ENCODE peak calls at places on chromosome 22, in four cellular contexts. T is dermis blood vessel endothelial cell, S is frontal cortex, O is activated gamma-delta T cell treated with Interleukin-2 at 50 U/mL for 16 hours. P is an unnamed sample.

GRCh38 chr22:26763633-26764295 is 106.4 kb downstream of the MIAT start:
- DNase-seq in S (no peak), T (peak), O (no peak), P (peak)

GRCh38 chr22:49632199-49633009 is 195.3 kb downstream of the BRD1 start:
- DNase-seq in S (peak), T (peak), O (no peak), P (peak)

GRCh38 chr22:39559456-39560105 is 11.0 kb upstream of the CACNA1I start:
- DNase-seq in S (no peak), O (no peak), T (peak), P (no peak)

GRCh38 chr22:26477341-26477731 is 6.2 kb downstream of the HPS4 start:
- DNase-seq in S (no peak), T (no peak), O (no peak), P (no peak)

GRCh38 chr22:49856343-49856742 is 2.7 kb downstream of the ZBED4 start:
- DNase-seq in T (no peak), S (no peak), O (no peak), P (no peak)

GRCh38 chr22:49307870-49308269 is 519.8 kb downstream of the BRD1 start:
- DNase-seq in T (no peak), S (no peak), O (no peak), P (no peak)

GRCh38 chr22:23570681-23571080 is 9.4 kb downstream of the IGLL1 start:
- DNase-seq in T (no peak), O (no peak), S (no peak), P (no peak)

GRCh38 chr22:50269573-50270301 is 443 bp downstream of the MAPK11 start:
- DNase-seq in T (peak), S (no peak), O (no peak), P (peak)

GRCh38 chr22:30290679-30291333 is 1.5 kb upstream of the CASTOR1 start:
- DNase-seq in O (no peak), S (peak), T (peak), P (peak)

GRCh38 chr22:27668828-27669797 is 132.4 kb downstream of the MN1 start:
- DNase-seq in S (no peak), T (peak), O (no peak), P (peak)

GRCh38 chr22:43777204-43777671 is 34.9 kb downstream of the EFCAB6 start:
- DNase-seq in T (peak), O (no peak), S (no peak), P (peak)

GRCh38 chr22:23518381-23519187 is 61.5 kb downstream of the IGLL1 start:
- DNase-seq in T (no peak), O (no peak), S (no peak), P (peak)

GRCh38 chr22:27512283-27512761 is 289.2 kb downstream of the MN1 start:
- DNase-seq in T (peak), O (no peak), S (no peak), P (peak)

GRCh38 chr22:49192857-49193250 is 634.8 kb downstream of the BRD1 start:
- DNase-seq in S (no peak), T (no peak), O (no peak), P (peak)

GRCh38 chr22:33051960-33052839 is 6.0 kb downstream of the SYN3 start:
- DNase-seq in S (no peak), T (no peak), O (no peak), P (no peak)

GRCh38 chr22:49749227-49749626 is 78.4 kb downstream of the BRD1 start:
- DNase-seq in S (no peak), O (no peak), T (no peak), P (no peak)

GRCh38 chr22:30582788-30583575 is 8.5 kb upstream of the GAL3ST1 start:
- DNase-seq in T (peak), O (no peak), S (no peak), P (peak)

GRCh38 chr22:49576241-49577141 is 251.2 kb downstream of the BRD1 start:
- DNase-seq in S (no peak), T (no peak), O (no peak), P (peak)

GRCh38 chr22:44407404-44408226 is 90.4 kb downstream of the RTL6 start:
- DNase-seq in S (no peak), O (no peak), T (no peak), P (peak)

GRCh38 chr22:49767355-49768062 is 60.2 kb downstream of the BRD1 start:
- DNase-seq in O (no peak), T (peak), S (no peak), P (peak)

GRCh38 chr22:42805016-42805997 is 51.8 kb downstream of the ARFGAP3 start:
- DNase-seq in S (no peak), O (no peak), T (peak), P (no peak)

GRCh38 chr22:48758905-48759875 is 1068.5 kb downstream of the BRD1 start:
- DNase-seq in S (no peak), T (no peak), O (no peak), P (peak)

GRCh38 chr22:20422271-20422958 is 15.2 kb downstream of the SCARF2 start:
- DNase-seq in T (no peak), O (no peak), S (no peak), P (peak)

GRCh38 chr22:39405346-39406085 is 5.9 kb downstream of the TAB1 start:
- DNase-seq in O (no peak), S (peak), T (peak), P (peak)

GRCh38 chr22:46355996-46356471 is 20.5 kb downstream of the TRMU start:
- DNase-seq in O (no peak), T (no peak), S (no peak), P (no peak)

GRCh38 chr22:23884133-23884532 is 10.1 kb upstream of the MIF start:
- DNase-seq in O (no peak), T (no peak), S (no peak), P (no peak)

GRCh38 chr22:19802001-19802880 is 41.7 kb downstream of the TBX1 start:
- DNase-seq in O (no peak), T (no peak), S (no peak), P (peak)

GRCh38 chr22:35419756-35420155 is 19.8 kb downstream of the MCM5 start:
- DNase-seq in T (no peak), O (no peak), S (no peak), P (no peak)

GRCh38 chr22:38819387-38819940 is 24.4 kb downstream of the NPTXR start:
- DNase-seq in S (no peak), O (no peak), T (no peak), P (peak)

GRCh38 chr22:47204002-47204979 is 441.8 kb downstream of the TBC1D22A start:
- DNase-seq in O (no peak), T (no peak), S (no peak), P (peak)

GRCh38 chr22:50105529-50106100 is 15.8 kb downstream of the MOV10L1 start:
- DNase-seq in S (no peak), O (no peak), T (peak), P (no peak)

GRCh38 chr22:31742682-31743081 is 7.2 kb downstream of the PRR14L start:
- DNase-seq in O (no peak), T (no peak), S (no peak), P (no peak)

GRCh38 chr22:35733742-35734516 is 16.3 kb downstream of the APOL5 start:
- DNase-seq in S (no peak), O (no peak), T (no peak), P (no peak)